ENCODE peak calls at places on chromosomes 1 and 21, in four cellular contexts. D is activated CD4-positive, alpha-beta T cell treated with anti-CD3 and anti-CD28 coated beads, Interleukin-2, amount 50 U/mL, for 1 hour; L is cardiac fibroblast; Y is activated T-helper 1 cell treated with anti-CD3 and anti-CD28 coated beads, Interleukin-12 subunit alpha, Interleukin-12 subunit beta, Interleukin-2, Interleukin-4 antibody, amounts not matched to agents 30 ng/mL and 10 ng/mL and 1 ng/mL, durations not matched to agents 14 hours and 24 hours and 36 hours. R is an unnamed sample.

GRCh38 chr1:86151427-86151826 is 5.1 kb downstream of the COL24A1 start:
- DNase-seq in D (no peak), L (peak), Y (no peak), R (no peak)

GRCh38 chr1:208159542-208160258 is 84.5 kb downstream of the PLXNA2 start:
- DNase-seq in D (no peak), L (peak), Y (no peak), R (no peak)

GRCh38 chr1:32180186-32181060 is 948 bp downstream of the TXLNA start:
- DNase-seq in D (peak), L (peak), Y (no peak), R (no peak)

GRCh38 chr21:15140321-15141019 is 75.7 kb upstream of the NRIP1 start:
- DNase-seq in D (no peak), L (no peak), Y (no peak), R (no peak)

GRCh38 chr1:112515311-112516009 is 6.7 kb downstream of the WNT2B start:
- DNase-seq in D (no peak), L (peak), Y (no peak), R (peak)

GRCh38 chr21:27649323-27649722 is 682.4 kb upstream of the ADAMTS5 start:
- DNase-seq in D (no peak), L (peak), Y (no peak), R (no peak)

GRCh38 chr1:86339014-86339413 is 57.1 kb downstream of the ODF2L start:
- DNase-seq in D (no peak), L (no peak), Y (no peak), R (no peak)

GRCh38 chr1:54105080-54105479 is 47.7 kb downstream of the CDCP2 start:
- DNase-seq in D (no peak), L (no peak), Y (no peak), R (no peak)

GRCh38 chr1:20058531-20058930 is 11.5 kb upstream of the PLA2G5 start:
- DNase-seq in D (no peak), L (peak), Y (peak), R (no peak)

GRCh38 chr1:214550339-214551051 is 907 bp downstream of the PTPN14 start:
- DNase-seq in D (no peak), L (peak), Y (no peak), R (no peak)

GRCh38 chr1:116246174-116246573 is 126.9 kb upstream of the ATP1A1 start:
- DNase-seq in D (no peak), L (no peak), Y (no peak), R (no peak)

GRCh38 chr1:102640872-102641271 is 467.4 kb downstream of the COL11A1 start:
- DNase-seq in D (no peak), L (peak), Y (no peak), R (no peak)

GRCh38 chr21:15743593-15743992 is 13.8 kb downstream of the USP25 start:
- DNase-seq in D (no peak), L (no peak), Y (no peak), R (no peak)

GRCh38 chr1:89005286-89006151 is 13.1 kb upstream of the KYAT3 start:
- DNase-seq in D (no peak), L (no peak), Y (no peak), R (no peak)

GRCh38 chr1:161200992-161201827 is 957 bp upstream of the NDUFS2 start:
- DNase-seq in D (no peak), L (peak), Y (no peak), R (no peak)

GRCh38 chr1:228048659-228049333 is 33.7 kb upstream of the ARF1 start:
- DNase-seq in D (no peak), L (no peak), Y (no peak), R (no peak)

GRCh38 chr1:27535386-27535785 is 45.4 kb upstream of the WASF2 start:
- DNase-seq in D (no peak), L (no peak), Y (no peak), R (no peak)

GRCh38 chr1:156025873-156026272 is 5.1 kb upstream of the SSR2 start:
- DNase-seq in D (peak), L (peak), Y (peak), R (peak)

GRCh38 chr1:220271706-220272046 is 577 bp downstream of the RAB3GAP2 start:
- DNase-seq in D (no peak), L (peak), Y (no peak), R (no peak)

GRCh38 chr1:223067914-223068313 is 75.1 kb downstream of the TLR5 start:
- DNase-seq in D (no peak), L (no peak), Y (no peak), R (no peak)

GRCh38 chr1:203557958-203558760 is 64.2 kb downstream of the OPTC start:
- DNase-seq in D (no peak), L (peak), Y (no peak), R (peak)

GRCh38 chr1:230323686-230324085 is 102.4 kb downstream of the PGBD5 start:
- DNase-seq in D (no peak), L (no peak), Y (no peak), R (no peak)

GRCh38 chr1:172266528-172267174 is 153.8 kb upstream of the C1orf105 start:
- DNase-seq in D (no peak), L (no peak), Y (no peak), R (no peak)

GRCh38 chr1:19398309-19398760 is 86.2 kb downstream of the SLC66A1 start:
- DNase-seq in D (no peak), L (peak), Y (no peak), R (no peak)